ENCODE peak calls at places on chromosome 5, in six cellular contexts. O is HCEC 1CT; H is RPMI7951; M is stimulated activated effector memory CD8-positive, alpha-beta T cell treated with anti-CD3 and anti-CD28 coated beads, Interleukin-12 subunit alpha, Interleukin-12 subunit beta, amount 100 ng/mL, for 72 hours; K is globus pallidus; I is hypothalamus. Q is an unnamed sample.

GRCh38 chr5:15933481-15934207 is 245.9 kb downstream of the MARCHF11 start:
- DNase-seq in M (no peak), O (no peak), K (peak), I (no peak), H (peak), Q (no peak)

GRCh38 chr5:38734353-38734752 is 111.5 kb upstream of the OSMR start:
- DNase-seq in I (no peak), H (no peak), O (no peak), K (no peak), M (no peak), Q (no peak)

GRCh38 chr5:34682926-34683623 is 26.9 kb downstream of the RAI14 start:
- DNase-seq in K (no peak), M (no peak), H (peak), I (no peak), O (no peak), Q (no peak)

GRCh38 chr5:26881901-26882300 is 156.5 kb downstream of the CDH9 start:
- DNase-seq in O (peak), I (no peak), M (no peak), K (no peak), H (no peak), Q (no peak)

GRCh38 chr5:157828949-157829639 is 29.9 kb downstream of the CLINT1 start:
- DNase-seq in M (no peak), O (peak), K (no peak), I (no peak), H (no peak), Q (no peak)

GRCh38 chr5:56534102-56534501 is 281.2 kb upstream of the MAP3K1 start:
- DNase-seq in O (no peak), K (no peak), H (peak), I (no peak), M (no peak), Q (no peak)

GRCh38 chr5:115602585-115603125 is 376 bp upstream of the TICAM2 start:
- DNase-seq in H (peak), M (no peak), I (no peak), K (no peak), O (no peak), Q (no peak)

GRCh38 chr5:154373729-154374179 is 72.0 kb upstream of the SAP30L start:
- DNase-seq in M (no peak), K (no peak), O (no peak), H (no peak), I (no peak), Q (no peak)

GRCh38 chr5:138911441-138911840 is 36.3 kb upstream of the LRRTM2 start:
- DNase-seq in K (no peak), M (no peak), O (no peak), I (no peak), H (no peak), Q (no peak)

GRCh38 chr5:139776856-139777255 is 18.8 kb upstream of the PSD2 start:
- DNase-seq in K (no peak), H (no peak), I (no peak), O (no peak), M (no peak), Q (no peak)

GRCh38 chr5:157740211-157740610 is 3.3 kb upstream of the LSM11 start:
- DNase-seq in H (no peak), O (peak), K (no peak), M (no peak), I (no peak), Q (no peak)

GRCh38 chr5:171845857-171846785 is 60.5 kb downstream of the SMIM23 start:
- DNase-seq in M (no peak), H (peak), O (peak), I (no peak), K (no peak), Q (no peak)

GRCh38 chr5:1445313-1445894 is at the start of gene SLC6A3:
- DNase-seq in K (no peak), H (no peak), O (no peak), I (no peak), M (no peak), Q (no peak)

GRCh38 chr5:123125172-123125508 is 36.1 kb downstream of the PRDM6 start:
- DNase-seq in H (peak), I (no peak), M (no peak), O (peak), K (no peak), Q (no peak)

GRCh38 chr5:174306345-174307030 is 261.0 kb downstream of the NSG2 start:
- DNase-seq in O (no peak), I (no peak), M (no peak), H (peak), K (no peak), Q (no peak)

GRCh38 chr5:68534131-68534940 is 318.8 kb downstream of the PIK3R1 start:
- DNase-seq in H (peak), O (no peak), K (peak), I (peak), M (no peak), Q (peak)

GRCh38 chr5:164277720-164278119 is 772.3 kb downstream of the MAT2B start:
- DNase-seq in M (no peak), K (no peak), I (no peak), H (no peak), O (peak), Q (no peak)

GRCh38 chr5:156892223-156892622 is 42.1 kb downstream of the PPP1R2B start:
- DNase-seq in I (no peak), K (no peak), H (no peak), M (no peak), O (no peak), Q (no peak)

GRCh38 chr5:7849531-7850240 is 1.2 kb downstream of the CFAP90 start:
- DNase-seq in H (peak), K (no peak), M (no peak), O (no peak), I (peak), Q (no peak)

GRCh38 chr5:109876941-109877669 is 187.4 kb downstream of the MAN2A1 start:
- DNase-seq in M (no peak), I (no peak), O (peak), K (no peak), H (peak), Q (no peak)

Q was measured in substantia nigra.